ENCODE peak calls at places on chromosomes 4 and X, in six cellular contexts. J is MCF 10A, K is frontal cortex, I is H7, B is HEK293T, Y is NCI-H774. H is an unnamed sample.

GRCh38 chr4:101346312-101346561 is 1.1 kb downstream of the PPP3CA start:
- DNase-seq in J (no peak), B (no peak), I (no peak), Y (no peak), K (no peak), H (no peak)

GRCh38 chr4:148632476-148632875 is 190.3 kb upstream of the NR3C2 start:
- DNase-seq in J (no peak), B (no peak), Y (no peak), K (no peak), I (no peak), H (no peak)

GRCh38 chr4:13918110-13918509 is 290.6 kb upstream of the BOD1L1 start:
- DNase-seq in Y (no peak), K (no peak), J (peak), B (no peak), I (no peak), H (no peak)

GRCh38 chr4:10212400-10212799 is 95.8 kb upstream of the WDR1 start:
- DNase-seq in J (no peak), Y (no peak), B (no peak), K (no peak), I (no peak), H (no peak)

GRCh38 chrX:40433160-40433559 is 147.6 kb upstream of the ATP6AP2 start:
- DNase-seq in Y (no peak), J (no peak), B (no peak), I (no peak), K (no peak), H (no peak)

GRCh38 chrX:134377537-134377936 is 82.4 kb upstream of the HPRT1 start:
- DNase-seq in Y (no peak), J (peak), B (no peak), K (no peak), I (no peak), H (peak)

GRCh38 chrX:9204560-9204959 is 170.6 kb upstream of the FAM9B start:
- DNase-seq in K (no peak), Y (no peak), I (no peak), B (no peak), J (peak), H (no peak)

GRCh38 chr4:137432431-137432830 is 99.9 kb downstream of the PCDH18 start:
- DNase-seq in Y (no peak), K (no peak), J (no peak), I (no peak), B (no peak), H (no peak)

GRCh38 chr4:17809667-17810066 is 890 bp downstream of the DCAF16 start:
- DNase-seq in K (no peak), I (no peak), Y (no peak), J (no peak), B (no peak), H (no peak)

GRCh38 chrX:25011589-25012432 is 4.0 kb downstream of the ARX start:
- DNase-seq in J (no peak), I (peak), K (peak), Y (no peak), B (no peak), H (no peak)

GRCh38 chrX:12032082-12032481 is 106.2 kb upstream of the FRMPD4 start:
- DNase-seq in K (no peak), J (no peak), B (no peak), Y (no peak), I (no peak), H (no peak)

GRCh38 chr4:76233534-76233933 is 18.0 kb upstream of the FAM47E start:
- DNase-seq in K (no peak), Y (no peak), B (no peak), J (peak), I (no peak), H (no peak)

GRCh38 chrX:132751043-132751690 is 207.3 kb downstream of the HS6ST2 start:
- DNase-seq in K (no peak), B (no peak), J (no peak), I (no peak), Y (no peak), H (no peak)

GRCh38 chr4:89836897-89837384 is at the start of gene SNCA:
- DNase-seq in K (peak), J (peak), I (peak), B (peak), Y (peak), H (peak)

GRCh38 chr4:1544861-1545275 is 138.6 kb upstream of the NKX1-1 start:
- DNase-seq in I (no peak), K (no peak), B (no peak), J (no peak), Y (no peak), H (no peak)

GRCh38 chrX:28491322-28491721 is 95.9 kb upstream of the IL1RAPL1 start:
- DNase-seq in B (no peak), J (no peak), K (no peak), I (no peak), Y (no peak), H (no peak)

GRCh38 chrX:48465336-48465933 is 4.6 kb downstream of the SLC38A5 start:
- DNase-seq in K (no peak), J (peak), B (no peak), I (no peak), Y (no peak), H (no peak)

GRCh38 chrX:72306851-72307645 is 1.3 kb upstream of the CITED1 start:
- DNase-seq in Y (peak), K (peak), J (peak), B (peak), I (peak), H (peak)

GRCh38 chr4:156999175-156999517 is 27.5 kb upstream of the PDGFC start:
- DNase-seq in Y (no peak), J (peak), K (no peak), I (no peak), B (peak), H (peak)

GRCh38 chrX:153767674-153768055 is 3.6 kb downstream of the PLXNB3 start:
- DNase-seq in B (no peak), J (no peak), K (peak), I (peak), Y (no peak), H (no peak)

GRCh38 chr4:140094701-140095420 is 59.1 kb downstream of the MAML3 start:
- DNase-seq in B (no peak), Y (no peak), J (no peak), I (peak), K (no peak), H (peak)

GRCh38 chrX:39162322-39162721 is 361.1 kb downstream of the MID1IP1 start:
- DNase-seq in J (no peak), K (no peak), I (peak), Y (no peak), B (no peak), H (no peak)

GRCh38 chrX:24902808-24903207 is 113.0 kb downstream of the ARX start:
- DNase-seq in B (no peak), K (no peak), J (peak), I (no peak), Y (no peak), H (no peak)

GRCh38 chrX:53445977-53446376 is 11.8 kb upstream of the HSD17B10 start:
- DNase-seq in K (peak), Y (no peak), B (peak), I (peak), J (peak), H (peak)

GRCh38 chr4:56626420-56626819 is 54.7 kb downstream of the HOPX start:
- DNase-seq in I (no peak), K (no peak), B (no peak), J (no peak), Y (no peak), H (no peak)

GRCh38 chr4:183284229-183284628 is 35.8 kb downstream of the CLDN22 start:
- DNase-seq in J (no peak), B (no peak), K (no peak), I (no peak), Y (no peak), H (no peak)

GRCh38 chrX:130120321-130120731 is 10.0 kb upstream of the ELF4 start:
- DNase-seq in I (peak), Y (no peak), J (no peak), B (peak), K (no peak), H (no peak)

GRCh38 chr4:144685916-144686315 is 40.0 kb downstream of the HHIP start:
- DNase-seq in I (no peak), J (no peak), Y (no peak), B (no peak), K (no peak), H (no peak)

GRCh38 chr4:113222431-113222979 is 173.1 kb downstream of the ANK2 start:
- DNase-seq in I (no peak), Y (no peak), J (no peak), K (no peak), B (no peak), H (no peak)

GRCh38 chrX:100098660-100099375 is 311.3 kb downstream of the PCDH19 start:
- DNase-seq in I (no peak), K (no peak), J (peak), Y (no peak), B (no peak), H (no peak)

GRCh38 chr4:17771284-17771908 is 10.0 kb downstream of the FAM184B start:
- DNase-seq in K (no peak), Y (no peak), B (no peak), I (no peak), J (peak), H (no peak)

H was measured in NCI-H460.